ENCODE peak calls at places on chromosomes 4 and X, in seven cellular contexts. N is astrocyte; D is NAMALWA; Q is HTR-8/SVneo; X is activated naive CD8-positive, alpha-beta T cell treated with anti-CD3 and anti-CD28 coated beads, Interleukin-2, amount 50 U/mL, for 16 hours; M is A549; L is WTC11. C is an unnamed sample.

GRCh38 chr4:112552668-112553067 is 36.7 kb upstream of the NEUROG2 start:
- DNase-seq in N (peak), D (no peak), Q (peak), X (no peak), M (no peak), L (no peak), C (peak)

GRCh38 chrX:39144965-39145364 is 343.7 kb downstream of the MID1IP1 start:
- DNase-seq in N (no peak), D (peak), Q (no peak), X (no peak), M (no peak), L (no peak), C (no peak)

GRCh38 chr4:57499786-57500185 is 389.6 kb upstream of the IGFBP7 start:
- DNase-seq in N (peak), D (no peak), Q (peak), X (no peak), M (no peak), L (no peak), C (no peak)

GRCh38 chrX:72478351-72478750 is 94.3 kb downstream of the HDAC8 start:
- DNase-seq in N (no peak), D (no peak), Q (no peak), X (no peak), M (no peak), L (no peak), C (no peak)

GRCh38 chrX:108131471-108131870 is 39.9 kb downstream of the ATG4A start:
- DNase-seq in N (peak), D (no peak), Q (peak), X (no peak), M (peak), L (no peak), C (peak)

GRCh38 chrX:15903186-15903681 is 48.6 kb upstream of the AP1S2 start:
- DNase-seq in N (no peak), D (peak), Q (no peak), X (no peak), M (no peak), L (no peak), C (no peak)

GRCh38 chr4:153792893-153793227 is 4.0 kb upstream of the SFRP2 start:
- DNase-seq in N (no peak), D (no peak), Q (no peak), X (no peak), M (no peak), L (peak), C (no peak)

GRCh38 chr4:119550857-119551532 is 77.6 kb downstream of the PDE5A start:
- DNase-seq in N (peak), D (no peak), Q (no peak), X (no peak), M (no peak), L (peak), C (peak)

GRCh38 chrX:96615448-96615847 is 69.2 kb upstream of the DIAPH2 start:
- DNase-seq in N (no peak), D (no peak), Q (no peak), X (no peak), M (no peak), L (no peak), C (no peak)

GRCh38 chr4:77358315-77358928 is 201.4 kb downstream of the CCNG2 start:
- DNase-seq in N (no peak), D (peak), Q (peak), X (no peak), M (peak), L (peak), C (no peak)

GRCh38 chr4:10403633-10404445 is 53.4 kb downstream of the ZNF518B start:
- DNase-seq in N (peak), D (peak), Q (no peak), X (no peak), M (peak), L (no peak), C (no peak)

GRCh38 chr4:23237771-23238170 is 545.0 kb downstream of the GBA3 start:
- DNase-seq in N (no peak), D (no peak), Q (no peak), X (no peak), M (no peak), L (no peak), C (no peak)

GRCh38 chr4:154004028-154004427 is 215.1 kb upstream of the SFRP2 start:
- DNase-seq in N (peak), D (no peak), Q (no peak), X (no peak), M (no peak), L (no peak), C (no peak)

GRCh38 chr4:81467672-81467964 is 4.1 kb downstream of the RASGEF1B start:
- DNase-seq in N (no peak), D (no peak), Q (no peak), X (no peak), M (no peak), L (no peak), C (no peak)

GRCh38 chr4:120773641-120774040 is 148.9 kb downstream of the PRDM5 start:
- DNase-seq in N (no peak), D (no peak), Q (no peak), X (no peak), M (no peak), L (no peak), C (no peak)

GRCh38 chrX:67523002-67523711 is 20.7 kb upstream of the AR start:
- DNase-seq in N (no peak), D (no peak), Q (no peak), X (no peak), M (no peak), L (no peak), C (no peak)

GRCh38 chr4:102344520-102344954 is 745 bp downstream of the SLC39A8 start:
- DNase-seq in N (peak), D (peak), Q (peak), X (peak), M (peak), L (peak), C (peak)

GRCh38 chr4:86019906-86020305 is 339.9 kb downstream of the MAPK10 start:
- DNase-seq in N (no peak), D (no peak), Q (no peak), X (no peak), M (no peak), L (no peak), C (no peak)

GRCh38 chr4:139557506-139558110 is 1.6 kb upstream of the SETD7 start:
- DNase-seq in N (no peak), D (peak), Q (no peak), X (no peak), M (no peak), L (no peak), C (no peak)

GRCh38 chrX:136159615-136160025 is 12.3 kb downstream of the FHL1 start:
- DNase-seq in N (no peak), D (no peak), Q (no peak), X (no peak), M (no peak), L (no peak), C (no peak)

GRCh38 chrX:8906299-8906698 is 105.1 kb upstream of the FAM9A start:
- DNase-seq in N (no peak), D (no peak), Q (no peak), X (no peak), M (no peak), L (no peak), C (no peak)

GRCh38 chr4:88646528-88647280 is 50.9 kb downstream of the NAP1L5 start:
- DNase-seq in N (no peak), D (no peak), Q (no peak), X (no peak), M (no peak), L (peak), C (peak)

GRCh38 chr4:7960790-7961655 is 21.4 kb upstream of the AFAP1 start:
- DNase-seq in N (peak), D (peak), Q (peak), X (peak), M (no peak), L (no peak), C (peak)

GRCh38 chrX:17527932-17528331 is 152.9 kb downstream of the NHS start:
- DNase-seq in N (no peak), D (no peak), Q (no peak), X (no peak), M (no peak), L (no peak), C (no peak)

GRCh38 chr4:36213956-36214355 is 30.4 kb downstream of the ARAP2 start:
- DNase-seq in N (no peak), D (no peak), Q (no peak), X (no peak), M (no peak), L (no peak), C (no peak)

GRCh38 chr4:1449833-1450741 is 43.8 kb upstream of the NKX1-1 start:
- DNase-seq in N (no peak), D (no peak), Q (no peak), X (no peak), M (no peak), L (no peak), C (no peak)

GRCh38 chr4:44869222-44869882 is 143.0 kb upstream of the GNPDA2 start:
- DNase-seq in N (no peak), D (peak), Q (no peak), X (no peak), M (no peak), L (no peak), C (no peak)

GRCh38 chrX:79645749-79646148 is 278.6 kb upstream of the ITM2A start:
- DNase-seq in N (no peak), D (no peak), Q (no peak), X (no peak), M (no peak), L (no peak), C (no peak)

GRCh38 chr4:101256222-101256621 is 91.1 kb downstream of the PPP3CA start:
- DNase-seq in N (no peak), D (no peak), Q (no peak), X (no peak), M (no peak), L (no peak), C (no peak)

GRCh38 chr4:151045907-151046306 is 30.8 kb upstream of the LRBA start:
- DNase-seq in N (no peak), D (peak), Q (no peak), X (no peak), M (no peak), L (peak), C (no peak)

GRCh38 chr4:122003335-122003734 is 51.5 kb upstream of the TRPC3 start:
- DNase-seq in N (no peak), D (peak), Q (no peak), X (no peak), M (peak), L (peak), C (no peak)

GRCh38 chr4:98694076-98694475 is 35.7 kb upstream of the TSPAN5 start:
- DNase-seq in N (no peak), D (no peak), Q (no peak), X (no peak), M (no peak), L (no peak), C (no peak)

GRCh38 chr4:36006226-36006625 is 238.1 kb downstream of the ARAP2 start:
- DNase-seq in N (peak), D (no peak), Q (peak), X (no peak), M (no peak), L (no peak), C (peak)

GRCh38 chr4:151709587-151709986 is 51.2 kb downstream of the GATB start:
- DNase-seq in N (no peak), D (no peak), Q (no peak), X (no peak), M (no peak), L (no peak), C (no peak)

GRCh38 chr4:62912531-62912930 is 1496.7 kb downstream of the TECRL start:
- DNase-seq in N (no peak), D (no peak), Q (no peak), X (no peak), M (no peak), L (no peak), C (no peak)

GRCh38 chr4:86926428-86927086 is 8.3 kb upstream of the AFF1 start:
- DNase-seq in N (peak), D (no peak), Q (no peak), X (no peak), M (no peak), L (no peak), C (peak)

C was measured in foreskin keratinocyte.